ENCODE peak calls at places on chromosome 22, in six cellular contexts. A is caudate nucleus; L is fibroblast of the aortic adventitia; R is stimulated activated CD4-positive, alpha-beta T cell treated with anti-CD3 and anti-CD28 coated beads, Interleukin-1b, Interleukin-23, amount 100 ng/mL, for 1 hour; T is H9; D is GM12865. O is an unnamed sample.
A peak's percentile ranks its signal among the peaks of the same experiment; 100 is the strongest.

GRCh38 chr22:46466255-46466676 is 71.2 kb downstream of the CELSR1 start:
- DNase-seq in A (no peak), L (no peak), R (no peak), T (no peak), D (no peak), O (no peak)

GRCh38 chr22:39181778-39182177 is 29.3 kb upstream of the CBX7 start:
- DNase-seq in A (no peak), L (no peak), R (no peak), T (no peak), D (no peak), O (no peak)

GRCh38 chr22:44793506-44794225 is 41.3 kb downstream of the ARHGAP8 start:
- DNase-seq in A (no peak), L (no peak), R (no peak), T (no peak), D (no peak), O (no peak)

GRCh38 chr22:39205344-39206021 is 39.3 kb downstream of the PDGFB start:
- DNase-seq in A (no peak), L (peak; percentile 52), R (no peak), T (peak; percentile 33), D (peak; percentile 50), O (no peak)

GRCh38 chr22:39316440-39317083 is 2.9 kb downstream of the RPL3 start:
- DNase-seq in A (peak; percentile 36), L (peak; percentile 94), R (peak; percentile 46), T (peak; percentile 88), D (peak; percentile 87), O (peak; percentile 75)

GRCh38 chr22:35752172-35752832 is 34.6 kb downstream of the APOL5 start:
- DNase-seq in A (no peak), L (no peak), R (no peak), T (no peak), D (peak; percentile 29), O (no peak)

GRCh38 chr22:46910624-46911023 is 148.2 kb downstream of the TBC1D22A start:
- DNase-seq in A (no peak), L (no peak), R (no peak), T (no peak), D (no peak), O (no peak)

GRCh38 chr22:37048133-37048532 is 3.4 kb upstream of the KCTD17 start:
- DNase-seq in A (no peak), L (no peak), R (no peak), T (no peak), D (no peak), O (no peak)

GRCh38 chr22:36363378-36363931 is 24.3 kb downstream of the MYH9 start:
- DNase-seq in A (no peak), L (no peak), R (no peak), T (no peak), D (no peak), O (no peak)

GRCh38 chr22:22139364-22139763 is 105.2 kb upstream of the VPREB1 start:
- DNase-seq in A (no peak), L (no peak), R (no peak), T (no peak), D (no peak), O (no peak)

GRCh38 chr22:17164392-17165024 is 5.4 kb upstream of the HDHD5 start:
- DNase-seq in A (no peak), L (no peak), R (no peak), T (peak; percentile 55), D (no peak), O (no peak)

GRCh38 chr22:35684270-35684700 is 33.4 kb upstream of the APOL5 start:
- DNase-seq in A (no peak), L (peak; percentile 54), R (no peak), T (peak; percentile 59), D (peak; percentile 24), O (no peak)

O was measured in retina.